ENCODE peak calls at places on chromosomes 5 and 9, in five cellular contexts. I is astrocyte of the spinal cord, B is HL-60, C is fibroblast of mammary gland, L is GM12864. W is an unnamed sample.

GRCh38 chr9:107481035-107481434 is 8.5 kb downstream of the KLF4 start:
- DNase-seq in I (no peak), B (no peak), C (peak), L (no peak), W (no peak)

GRCh38 chr9:93193373-93193725 is 9.4 kb downstream of the WNK2 start:
- DNase-seq in I (no peak), B (no peak), C (no peak), L (no peak), W (peak)

GRCh38 chr5:96834016-96834415 is 26.3 kb upstream of the ERAP1 start:
- DNase-seq in I (no peak), B (no peak), C (no peak), L (no peak), W (no peak)

GRCh38 chr9:126488310-126488709 is 125.4 kb upstream of the LMX1B start:
- DNase-seq in I (no peak), B (no peak), C (no peak), L (no peak), W (no peak)

GRCh38 chr9:119451426-119451825 is 82.2 kb upstream of the BRINP1 start:
- DNase-seq in I (no peak), B (no peak), C (no peak), L (no peak), W (no peak)

GRCh38 chr5:179310439-179311090 is 34.7 kb downstream of the ADAMTS2 start:
- DNase-seq in I (no peak), B (no peak), C (no peak), L (no peak), W (peak)

GRCh38 chr5:120091376-120091948 is 372.6 kb upstream of the PRR16 start:
- DNase-seq in I (no peak), B (no peak), C (no peak), L (no peak), W (no peak)

GRCh38 chr5:134026521-134027202 is 21.9 kb upstream of the VDAC1 start:
- DNase-seq in I (peak), B (peak), C (peak), L (peak), W (peak)

GRCh38 chr9:124855944-124856773 is 2.9 kb downstream of the WDR38 start:
- DNase-seq in I (no peak), B (peak), C (peak), L (no peak), W (no peak)

GRCh38 chr9:34654317-34655083 is 2.5 kb downstream of the IL11RA start:
- DNase-seq in I (peak), B (no peak), C (peak), L (no peak), W (no peak)

GRCh38 chr9:70805953-70806352 is 315.5 kb downstream of the TRPM3 start:
- DNase-seq in I (no peak), B (no peak), C (peak), L (no peak), W (no peak)

GRCh38 chr5:35031276-35031675 is 16.5 kb downstream of the AGXT2 start:
- DNase-seq in I (peak), B (no peak), C (peak), L (no peak), W (no peak)

GRCh38 chr5:173041881-173042481 is 14.2 kb upstream of the CREBRF start:
- DNase-seq in I (no peak), B (no peak), C (no peak), L (no peak), W (no peak)

GRCh38 chr5:137613554-137614265 is 114.6 kb upstream of the SPOCK1 start:
- DNase-seq in I (no peak), B (peak), C (peak), L (peak), W (no peak)

GRCh38 chr5:115190388-115190787 is 20.7 kb upstream of the TRIM36 start:
- DNase-seq in I (no peak), B (no peak), C (no peak), L (no peak), W (peak)

GRCh38 chr9:112048924-112049785 is 125.9 kb downstream of the SUSD1 start:
- DNase-seq in I (peak), B (no peak), C (peak), L (no peak), W (peak)

GRCh38 chr9:13900449-13900848 is 413.5 kb downstream of the NFIB start:
- DNase-seq in I (no peak), B (no peak), C (no peak), L (no peak), W (no peak)

GRCh38 chr5:149284501-149284900 is 12.8 kb downstream of the AFAP1L1 start:
- DNase-seq in I (no peak), B (no peak), C (peak), L (no peak), W (no peak)

GRCh38 chr5:58294598-58295298 is 165.1 kb downstream of the PLK2 start:
- DNase-seq in I (peak), B (no peak), C (peak), L (no peak), W (no peak)

GRCh38 chr9:107000218-107000617 is 137.3 kb downstream of the ZNF462 start:
- DNase-seq in I (no peak), B (no peak), C (no peak), L (no peak), W (no peak)

GRCh38 chr9:12684923-12685468 is 8.2 kb upstream of the TYRP1 start:
- DNase-seq in I (no peak), B (no peak), C (no peak), L (no peak), W (no peak)

GRCh38 chr9:83327323-83327722 is 210.9 kb downstream of the FRMD3 start:
- DNase-seq in I (peak), B (no peak), C (no peak), L (no peak), W (no peak)

GRCh38 chr5:53035868-53036381 is 46.8 kb downstream of the ITGA2 start:
- DNase-seq in I (no peak), B (no peak), C (peak), L (no peak), W (no peak)

GRCh38 chr9:96556701-96557461 is 62.8 kb downstream of the CDC14B start:
- DNase-seq in I (no peak), B (no peak), C (peak), L (no peak), W (no peak)

GRCh38 chr5:97832645-97833296 is 649.7 kb upstream of the RIOK2 start:
- DNase-seq in I (no peak), B (no peak), C (no peak), L (no peak), W (peak)

GRCh38 chr9:81499021-81499454 is 190.3 kb downstream of the TLE1 start:
- DNase-seq in I (peak), B (no peak), C (peak), L (no peak), W (no peak)

GRCh38 chr5:122901346-122901745 is 55.9 kb downstream of the SNX24 start:
- DNase-seq in I (no peak), B (no peak), C (no peak), L (no peak), W (no peak)

GRCh38 chr9:132651259-132651658 is 18.5 kb downstream of the DDX31 start:
- DNase-seq in I (peak), B (peak), C (peak), L (no peak), W (peak)
- TF ChIP-seq CTCF in I (peak), B (peak), C (peak), L (peak), W (no peak)

GRCh38 chr9:114806571-114806970 is 732 bp upstream of the TNFSF15 start:
- DNase-seq in I (no peak), B (no peak), C (no peak), L (no peak), W (no peak)

GRCh38 chr9:114803459-114803858 is 2.4 kb downstream of the TNFSF15 start:
- DNase-seq in I (no peak), B (no peak), C (no peak), L (no peak), W (no peak)

GRCh38 chr9:114803886-114804285 is 2.0 kb downstream of the TNFSF15 start:
- DNase-seq in I (no peak), B (no peak), C (no peak), L (no peak), W (no peak)

GRCh38 chr9:114804504-114804903 is 1.3 kb downstream of the TNFSF15 start:
- DNase-seq in I (peak), B (no peak), C (peak), L (no peak), W (peak)

GRCh38 chr9:114805670-114806551 is at the start of gene TNFSF15:
- DNase-seq in I (no peak), B (peak), C (no peak), L (peak), W (peak)
- H3K4me3 ChIP-seq in I (no peak), B (no peak), C (no peak), L (no peak), W (no peak)

GRCh38 chr9:23587903-23588302 is 238.1 kb downstream of the ELAVL2 start:
- DNase-seq in I (no peak), B (no peak), C (no peak), L (no peak), W (no peak)
- TF ChIP-seq CTCF in I (no peak), B (no peak), C (no peak), L (no peak), W (no peak)

DNA sequence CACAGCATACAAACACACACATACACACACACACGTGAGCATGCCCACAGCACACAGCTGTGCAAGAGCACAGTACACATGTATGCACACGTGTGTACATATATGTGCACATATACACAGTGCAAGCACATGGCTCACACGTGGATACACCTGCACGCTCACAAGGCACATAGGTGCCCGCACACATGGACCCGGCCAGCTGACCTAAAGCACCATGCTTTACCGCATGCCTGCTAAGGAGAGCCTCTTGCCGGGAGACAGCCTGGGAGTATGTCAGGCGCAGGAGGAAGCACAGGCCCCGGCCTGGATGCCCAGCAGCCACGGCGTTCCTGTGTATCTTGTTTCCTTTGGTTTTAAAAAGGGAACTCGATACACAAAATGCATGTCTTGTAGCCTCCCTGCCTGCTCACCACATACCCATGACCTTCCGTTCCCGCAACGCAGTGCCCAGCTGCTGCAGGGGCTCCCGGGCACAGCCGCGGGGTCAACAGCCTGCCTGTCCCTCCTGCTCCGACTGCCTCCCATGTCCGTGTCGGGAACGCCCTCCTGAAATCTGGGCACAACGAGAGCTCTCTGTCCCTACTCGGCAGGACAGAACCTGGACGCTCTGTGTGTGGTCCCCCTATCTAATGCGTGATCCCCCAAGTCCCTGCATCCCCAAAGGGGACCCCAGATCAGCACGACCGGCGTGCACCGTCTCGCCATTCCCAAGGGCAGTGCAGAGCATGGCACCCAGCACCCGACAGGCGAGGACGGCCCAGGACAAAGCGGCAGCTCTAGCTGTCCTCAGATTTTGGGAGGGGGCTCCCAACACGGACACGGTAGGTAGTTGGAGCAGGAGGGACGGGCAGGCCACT is 3.6 kb downstream of the SLC12A7 start:
- DNase-seq in I (no peak), B (peak), C (no peak), L (no peak), W (no peak)
- H3K4me3 ChIP-seq in I (no peak), B (no peak), C (no peak), L (no peak), W (no peak)

GRCh38 chr9:109459423-109459822 is 38.7 kb downstream of the PTPN3 start:
- DNase-seq in I (no peak), B (no peak), C (no peak), L (no peak), W (no peak)
- TF ChIP-seq CTCF in I (no peak), B (no peak), C (no peak), L (peak), W (no peak)

DNA sequence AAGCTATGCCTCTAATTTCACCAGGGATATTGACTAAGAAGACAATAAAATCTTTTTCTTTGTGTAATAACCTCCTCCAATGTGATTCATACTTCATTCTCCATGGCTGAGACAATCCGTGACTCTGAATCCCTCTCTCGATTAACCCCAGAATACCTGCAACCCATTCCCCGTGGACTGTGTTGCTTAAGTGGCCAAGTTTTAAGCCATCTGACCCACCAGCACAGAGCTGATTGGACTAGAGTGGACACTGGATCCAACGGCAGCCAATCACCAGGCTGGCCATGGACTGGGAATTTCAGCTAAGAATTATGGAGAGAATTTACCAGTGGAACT is 5.4 kb upstream of the CCIN start:
- DNase-seq in I (peak), B (no peak), C (peak), L (no peak), W (no peak)
- H3K4me3 ChIP-seq in I (no peak), B (no peak), C (no peak), L (no peak), W (no peak)

DNA sequence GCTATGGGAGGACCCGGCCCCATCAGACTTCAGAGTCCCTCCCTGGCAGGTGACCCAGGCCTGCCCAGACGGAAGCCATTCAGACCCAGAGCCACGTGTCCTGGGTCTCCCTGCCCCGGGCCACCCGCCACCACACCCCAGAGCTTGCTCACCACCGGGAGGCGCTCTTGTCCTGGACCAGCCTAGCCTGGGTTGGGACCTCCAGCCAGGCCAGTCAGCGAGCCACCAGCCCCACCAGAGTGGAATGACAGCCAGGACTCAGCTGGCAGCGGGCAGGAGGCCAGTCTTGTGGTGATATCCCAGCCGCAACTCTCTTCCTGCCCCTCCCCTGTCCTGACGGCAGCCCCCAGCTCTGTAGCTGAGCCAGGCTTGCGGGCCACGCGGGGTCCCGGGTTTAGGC is 1.7 kb upstream of the PTGDS start:
- DNase-seq in I (peak), B (peak), C (no peak), L (no peak), W (no peak)
- TF ChIP-seq CTCF in I (peak), B (peak), C (no peak), L (peak), W (no peak)

DNA sequence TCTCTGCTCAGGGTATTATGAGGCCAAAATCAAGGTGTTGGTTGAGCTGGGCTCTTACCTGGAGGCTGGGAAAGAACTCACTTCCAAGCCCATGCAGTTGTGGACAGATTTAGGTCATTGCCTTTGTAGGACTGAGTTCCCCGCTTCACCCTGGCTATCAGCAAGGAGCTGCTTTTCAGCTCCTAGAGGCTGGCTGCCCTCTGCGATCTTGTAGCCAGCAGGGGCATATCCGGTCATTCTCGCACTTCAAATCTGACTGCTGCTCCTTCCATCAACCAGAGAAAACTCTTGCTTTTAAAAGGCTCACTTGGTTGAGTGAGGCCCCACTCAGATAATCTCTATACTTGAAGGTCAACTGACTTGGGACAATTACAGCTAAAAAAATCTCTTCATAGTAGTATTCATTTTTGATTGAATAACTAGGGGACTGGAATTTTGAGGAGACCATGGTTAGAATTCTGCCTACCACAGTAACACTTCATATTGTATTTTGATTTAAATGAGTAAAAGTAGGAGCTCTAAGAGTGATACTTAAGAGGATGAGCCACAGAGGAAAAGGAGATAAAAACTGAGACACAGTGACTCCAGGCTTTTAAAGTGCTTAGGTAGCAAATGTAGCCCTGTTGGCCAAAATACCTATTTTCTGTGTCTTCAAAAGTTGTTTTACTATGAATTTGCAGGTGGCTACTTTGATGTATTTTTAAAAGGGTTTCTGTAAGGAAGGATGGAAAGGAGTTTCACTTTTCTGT is 137.4 kb downstream of the CD180 start:
- DNase-seq in I (no peak), B (no peak), C (no peak), L (no peak), W (no peak)
- H3K4me3 ChIP-seq in I (no peak), B (no peak), C (no peak), L (no peak), W (no peak)